ENCODE peak calls at places on chromosomes 13 and 19, in ten cellular contexts. V is adrenal gland; G is left ventricle myocardium inferior; R is H1; U is CD4-positive, CD25-positive, alpha-beta regulatory T cell; B is brain microvascular endothelial cell; O is right cardiac atrium; W is stomach; Z is psoas muscle; N is GM23338. K is an unnamed sample.

GRCh38 chr19:16571283-16571682 is 932 bp downstream of the SLC35E1 start:
- DNase-seq in O (no peak), V (no peak), U (no peak), W (no peak), R (no peak), N (no peak), B (no peak), Z (no peak), G (no peak), K (no peak)

GRCh38 chr19:50239916-50240585 is 36.6 kb downstream of the MYH14 start:
- DNase-seq in G (no peak), B (no peak), W (no peak), R (no peak), Z (no peak), O (no peak), V (no peak), U (no peak), N (no peak), K (no peak)

GRCh38 chr13:44930907-44931676 is 58.2 kb downstream of the NUFIP1 start:
- DNase-seq in G (no peak), R (no peak), W (no peak), V (no peak), O (no peak), N (peak; percentile 50), U (no peak), B (peak; percentile 44), Z (no peak), K (no peak)

GRCh38 chr19:6776999-6777398 is 4.5 kb downstream of the VAV1 start:
- DNase-seq in N (no peak), Z (no peak), R (no peak), U (no peak), B (no peak), G (no peak), W (no peak), O (no peak), V (no peak), K (no peak)

GRCh38 chr19:7575426-7576040 is 20.1 kb upstream of the CAMSAP3 start:
- DNase-seq in G (no peak), Z (no peak), O (no peak), W (no peak), R (no peak), U (no peak), N (no peak), B (peak; percentile 17), V (no peak), K (no peak)

GRCh38 chr19:58570770-58571574 is 2.2 kb downstream of the MZF1 start:
- DNase-seq in U (no peak), R (no peak), Z (peak; percentile 15), B (no peak), G (peak; percentile 13), V (peak; percentile 13), N (no peak), W (no peak), O (peak; percentile 69), K (no peak)

GRCh38 chr19:19388568-19389555 is 16.6 kb upstream of the GATAD2A start:
- DNase-seq in Z (no peak), V (no peak), B (no peak), O (no peak), G (no peak), U (peak; percentile 27), N (no peak), R (no peak), W (no peak), K (no peak)

GRCh38 chr13:45143346-45143751 is 23.0 kb downstream of the GTF2F2 start:
- DNase-seq in W (no peak), O (no peak), R (no peak), G (no peak), B (no peak), N (no peak), V (no peak), U (no peak), Z (no peak), K (no peak)

GRCh38 chr13:46492946-46493345 is 60.0 kb upstream of the LRCH1 start:
- DNase-seq in V (no peak), B (peak; percentile 31), R (no peak), W (no peak), N (peak; percentile 77), O (no peak), Z (no peak), U (peak; percentile 36), G (no peak), K (no peak)

GRCh38 chr13:98834254-98834960 is 81.9 kb upstream of the SLC15A1 start:
- DNase-seq in U (no peak), N (peak; percentile 61), G (no peak), B (no peak), Z (no peak), R (no peak), W (no peak), V (no peak), O (no peak), K (no peak)

GRCh38 chr19:49205114-49205513 is 47.5 kb downstream of the TRPM4 start:
- DNase-seq in B (no peak), Z (no peak), V (no peak), G (no peak), R (no peak), U (no peak), N (no peak), W (no peak), O (no peak), K (no peak)

GRCh38 chr13:84263354-84264069 is 381.2 kb upstream of the SLITRK1 start:
- DNase-seq in V (no peak), Z (no peak), O (no peak), B (no peak), G (no peak), N (no peak), U (no peak), W (no peak), R (no peak), K (no peak)

GRCh38 chr19:16541526-16542044 is 652 bp downstream of the CHERP start:
- DNase-seq in Z (no peak), G (no peak), U (peak; percentile 37), R (no peak), B (peak; percentile 17), N (peak; percentile 48), W (no peak), O (no peak), V (no peak), K (no peak)

GRCh38 chr13:65965496-65965895 is 1264.6 kb downstream of the PCDH9 start:
- DNase-seq in G (no peak), N (no peak), V (no peak), O (no peak), Z (no peak), U (no peak), B (peak; percentile 24), R (no peak), W (no peak), K (no peak)

GRCh38 chr13:32261567-32261966 is 53.6 kb downstream of the ZAR1L start:
- DNase-seq in V (peak; percentile 53), N (no peak), G (peak; percentile 69), O (peak; percentile 84), B (peak; percentile 94), R (no peak), Z (peak; percentile 58), U (no peak), W (peak; percentile 41), K (peak; percentile 90)

GRCh38 chr19:13808856-13809255 is 13.6 kb downstream of the ZSWIM4 start:
- DNase-seq in Z (no peak), O (no peak), B (no peak), U (no peak), G (no peak), R (no peak), V (no peak), N (no peak), W (no peak), K (no peak)

GRCh38 chr13:20487927-20488326 is 37.7 kb downstream of the CRYL1 start:
- DNase-seq in O (no peak), R (no peak), V (no peak), W (no peak), B (no peak), G (no peak), U (no peak), N (no peak), Z (no peak), K (no peak)

GRCh38 chr13:40390290-40391008 is 276.0 kb downstream of the FOXO1 start:
- DNase-seq in W (no peak), B (no peak), N (no peak), O (no peak), U (peak; percentile 36), R (no peak), G (no peak), Z (no peak), V (no peak), K (no peak)

GRCh38 chr13:101942535-101943157 is 459.2 kb downstream of the FGF14 start:
- DNase-seq in R (no peak), Z (no peak), V (no peak), U (no peak), N (no peak), B (no peak), O (no peak), W (no peak), G (no peak), K (no peak)

GRCh38 chr19:11179716-11180297 is 17.5 kb downstream of the KANK2 start:
- DNase-seq in Z (no peak), V (no peak), U (peak; percentile 21), W (no peak), N (no peak), R (no peak), G (no peak), B (no peak), O (peak; percentile 45), K (no peak)
- H3K4me3 ChIP-seq in Z (no peak overlapping the region), V (no peak overlapping the region), U (no peak overlapping the region), W (no peak overlapping the region), N (no peak overlapping the region), R (no peak overlapping the region), G (peak overlapping the region; percentile 3), B (no peak overlapping the region), O (no peak overlapping the region), K (no peak overlapping the region)

GRCh38 chr19:47109177-47109540 is 4.4 kb downstream of the ZC3H4 start:
- DNase-seq in O (no peak), B (no peak), R (no peak), Z (no peak), V (no peak), U (no peak), N (no peak), W (no peak), G (no peak), K (no peak)
- H3K27ac ChIP-seq in O (no peak overlapping the region), B (peak overlapping the region; percentile 99), R (peak overlapping the region; percentile 99), Z (peak overlapping the region; percentile 100), V (no peak overlapping the region), U (peak overlapping the region; percentile 100), N (peak overlapping the region; percentile 96), W (peak overlapping the region; percentile 100), G (peak overlapping the region; percentile 100), K (peak overlapping the region; percentile 99)

DNA sequence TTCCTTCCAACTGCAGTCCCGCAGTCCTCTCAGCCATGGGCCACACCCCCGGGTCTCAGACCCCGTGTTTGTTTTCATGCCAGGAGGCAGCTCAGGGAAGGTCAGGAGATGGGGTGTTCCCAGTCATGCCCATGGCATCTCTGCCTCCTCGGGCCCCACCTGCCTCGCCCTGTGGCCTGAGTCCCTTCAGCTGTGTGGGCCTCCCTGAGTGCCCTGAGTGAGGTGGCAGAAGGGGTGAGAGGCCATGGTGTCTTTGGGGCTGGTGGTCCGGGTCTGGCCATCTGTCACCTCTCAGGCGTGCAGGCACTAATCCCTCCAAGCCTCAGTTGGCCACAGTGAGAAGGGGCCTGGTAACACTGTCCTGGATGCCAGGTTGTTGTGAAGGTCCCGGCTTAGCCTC is 10.9 kb upstream of the KDM4B start:
- DNase-seq in N (no peak), V (no peak), W (no peak), G (no peak), R (no peak), Z (no peak), O (peak; percentile 19), B (no peak), U (no peak), K (no peak)
- H3K4me3 ChIP-seq in N (no peak overlapping the region), V (no peak overlapping the region), W (no peak overlapping the region), G (no peak overlapping the region), R (no peak overlapping the region), Z (no peak overlapping the region), O (no peak overlapping the region), B (no peak overlapping the region), U (no peak overlapping the region), K (no peak overlapping the region)

GRCh38 chr13:113414335-113414734 is 39.0 kb downstream of the ADPRHL1 start:
- DNase-seq in U (no peak), N (no peak), G (no peak), V (no peak), W (no peak), Z (no peak), O (no peak), R (no peak), B (no peak), K (no peak)
- H3K27ac ChIP-seq in U (no peak overlapping the region), N (no peak overlapping the region), G (peak overlapping the region; percentile 93), V (no peak overlapping the region), W (peak overlapping the region; percentile 77), Z (peak overlapping the region; percentile 93), O (peak overlapping the region; percentile 16), R (no peak overlapping the region), B (no peak overlapping the region), K (peak overlapping the region; percentile 94)

K was measured in right atrium auricular region.